ENCODE peak calls at places on chromosome 7, in six cellular contexts. W is HCEC 1CT; Q is RPMI8226; S is iris pigment epithelial cell; J is NCI-H226; X is stimulated activated CD8-positive, alpha-beta memory T cell treated with anti-CD3 and anti-CD28 coated beads, Interleukin-15, amount 100 ng/mL, for 24 hours. C is an unnamed sample.

GRCh38 chr7:141072548-141073172 is 1.2 kb upstream of the TMEM178B start:
- DNase-seq in J (peak; percentile 86), Q (peak; percentile 95), W (peak; percentile 80), S (peak; percentile 86), X (no peak), C (peak; percentile 78)

GRCh38 chr7:138431517-138431916 is 28.5 kb upstream of the TRIM24 start:
- DNase-seq in W (no peak), X (no peak), Q (no peak), S (peak; percentile 5), J (no peak), C (no peak)

GRCh38 chr7:116530107-116530820 is 5.4 kb downstream of the CAV1 start:
- DNase-seq in X (no peak), Q (peak; percentile 57), S (no peak), J (no peak), W (peak; percentile 13), C (no peak)

GRCh38 chr7:26197153-26198115 is 3.1 kb downstream of the HNRNPA2B1 start:
- DNase-seq in X (no peak), W (no peak), J (no peak), S (no peak), Q (peak; percentile 33), C (no peak)

GRCh38 chr7:141302617-141303016 is 228.8 kb downstream of the TMEM178B start:
- DNase-seq in S (no peak), X (no peak), Q (no peak), J (no peak), W (no peak), C (no peak)

GRCh38 chr7:28126047-28127041 is 54.3 kb downstream of the JAZF1 start:
- DNase-seq in S (peak; percentile 82), Q (no peak), X (no peak), W (peak; percentile 22), J (peak; percentile 55), C (peak; percentile 69)

GRCh38 chr7:132516042-132516840 is 60.0 kb downstream of the PLXNA4 start:
- DNase-seq in J (peak; percentile 42), S (peak; percentile 41), W (no peak), Q (no peak), X (no peak), C (peak; percentile 10)

GRCh38 chr7:115271332-115272235 is 349.7 kb downstream of the MDFIC start:
- DNase-seq in J (peak; percentile 3), W (no peak), Q (no peak), S (peak; percentile 76), X (no peak), C (peak; percentile 80)

GRCh38 chr7:101156277-101156676 is 2.0 kb downstream of the AP1S1 start:
- DNase-seq in S (peak; percentile 27), W (no peak), X (no peak), J (no peak), Q (no peak), C (peak; percentile 35)

GRCh38 chr7:99193527-99194214 is 14.2 kb downstream of the KPNA7 start:
- DNase-seq in Q (no peak), W (peak; percentile 48), S (peak; percentile 70), X (no peak), J (peak; percentile 89), C (peak; percentile 41)

GRCh38 chr7:45957721-45958120 is 36.6 kb upstream of the IGFBP3 start:
- DNase-seq in X (no peak), Q (no peak), W (no peak), S (no peak), J (no peak), C (no peak)

GRCh38 chr7:76397409-76398183 is 11.9 kb downstream of the SSC4D start:
- DNase-seq in S (peak; percentile 62), X (peak; percentile 75), W (no peak), Q (peak; percentile 84), J (no peak), C (peak; percentile 65)

GRCh38 chr7:43071604-43072003 is 40.8 kb upstream of the HECW1 start:
- DNase-seq in Q (peak; percentile 34), W (peak; percentile 6), J (no peak), S (peak; percentile 0), X (no peak), C (peak; percentile 24)

GRCh38 chr7:98795741-98796493 is 73.9 kb downstream of the TMEM130 start:
- DNase-seq in Q (no peak), X (no peak), W (no peak), J (no peak), S (no peak), C (no peak)

GRCh38 chr7:45278763-45279420 is 121.3 kb downstream of the RAMP3 start:
- DNase-seq in Q (no peak), W (no peak), J (no peak), X (no peak), S (no peak), C (no peak)

GRCh38 chr7:18861514-18861913 is 255.9 kb downstream of the TWIST1 start:
- DNase-seq in Q (no peak), W (peak; percentile 73), S (peak; percentile 91), J (peak; percentile 72), X (no peak), C (peak; percentile 89)

GRCh38 chr7:45055016-45055415 is 33.8 kb downstream of the NACAD start:
- DNase-seq in W (peak; percentile 54), S (no peak), Q (no peak), X (no peak), J (no peak), C (no peak)

GRCh38 chr7:50693475-50693874 is 89.2 kb downstream of the GRB10 start:
- DNase-seq in S (no peak), W (no peak), X (no peak), J (no peak), Q (no peak), C (peak; percentile 48)

GRCh38 chr7:102992820-102993531 is 80.2 kb downstream of the LRRC17 start:
- DNase-seq in S (peak; percentile 93), X (no peak), Q (no peak), W (peak; percentile 49), J (peak; percentile 77), C (peak; percentile 81)

GRCh38 chr7:11212080-11212711 is 238.5 kb downstream of the PHF14 start:
- DNase-seq in X (no peak), Q (peak; percentile 71), J (peak; percentile 48), W (peak; percentile 61), S (peak; percentile 72), C (peak; percentile 88)

GRCh38 chr7:27714831-27715444 is 25.0 kb upstream of the TAX1BP1 start:
- DNase-seq in J (peak; percentile 84), W (no peak), X (no peak), Q (no peak), S (no peak), C (peak; percentile 40)

GRCh38 chr7:129240119-129240815 is 15.4 kb downstream of the AHCYL2 start:
- DNase-seq in Q (no peak), X (no peak), W (no peak), S (no peak), J (no peak), C (no peak)

GRCh38 chr7:102306916-102307677 is 20.4 kb downstream of the SH2B2 start:
- DNase-seq in S (peak; percentile 62), Q (peak; percentile 99), X (no peak), W (no peak), J (no peak), C (peak; percentile 66)

GRCh38 chr7:22858640-22859561 is 36.3 kb upstream of the TOMM7 start:
- DNase-seq in Q (no peak), W (peak; percentile 99), X (no peak), J (peak; percentile 95), S (peak; percentile 99), C (peak; percentile 97)

GRCh38 chr7:27697861-27698430 is 35.3 kb upstream of the HIBADH start:
- DNase-seq in J (peak; percentile 52), S (peak; percentile 50), W (peak; percentile 32), X (no peak), Q (peak; percentile 39), C (peak; percentile 44)

GRCh38 chr7:116223598-116223997 is 13.3 kb downstream of the TES start:
- DNase-seq in Q (no peak), S (no peak), W (no peak), X (no peak), J (no peak), C (no peak)

GRCh38 chr7:112929411-112929810 is 139.2 kb upstream of the TMEM168 start:
- DNase-seq in J (no peak), X (no peak), Q (no peak), S (peak; percentile 50), W (peak; percentile 7), C (peak; percentile 4)

GRCh38 chr7:114986181-114986800 is 64.4 kb downstream of the MDFIC start:
- DNase-seq in Q (no peak), J (no peak), S (no peak), X (no peak), W (no peak), C (peak; percentile 19)

C was measured in choroid plexus epithelial cell.